ENCODE peak calls at places on chromosomes 5 and 9, in five cellular contexts. P is mesothelial cell of epicardium, H is cardiac fibroblast, G is HS-27A, M is fibroblast of pulmonary artery. B is an unnamed sample.

GRCh38 chr9:137191691-137192447 is 3.4 kb downstream of the SSNA1 start:
- DNase-seq in H (no peak), M (no peak), G (no peak), P (no peak), B (no peak)

GRCh38 chr5:27313549-27313948 is 275.2 kb upstream of the CDH9 start:
- DNase-seq in G (no peak), M (no peak), P (no peak), H (no peak), B (no peak)

GRCh38 chr5:1479581-1480188 is 34.4 kb upstream of the SLC6A3 start:
- DNase-seq in H (peak), M (peak), G (no peak), P (no peak), B (no peak)

GRCh38 chr9:70064496-70064895 is 20.8 kb downstream of the MAMDC2 start:
- DNase-seq in P (no peak), G (no peak), M (no peak), H (no peak), B (no peak)

GRCh38 chr9:129126789-129127618 is 15.8 kb downstream of the PTPA start:
- DNase-seq in P (no peak), H (peak), M (no peak), G (no peak), B (no peak)

GRCh38 chr9:133457233-133457632 is 2.5 kb upstream of the CACFD1 start:
- DNase-seq in M (no peak), P (no peak), G (no peak), H (no peak), B (no peak)

GRCh38 chr5:72908666-72909065 is 47.2 kb upstream of the FCHO2 start:
- DNase-seq in G (no peak), M (no peak), H (no peak), P (no peak), B (no peak)

GRCh38 chr5:169413416-169413815 is 112.5 kb upstream of the SLIT3 start:
- DNase-seq in H (no peak), P (no peak), G (no peak), M (no peak), B (no peak)

GRCh38 chr9:76817489-76817888 is 53.3 kb downstream of the PCA3 start:
- DNase-seq in M (peak), G (no peak), P (no peak), H (peak), B (no peak)

GRCh38 chr5:36369092-36369737 is 67.5 kb upstream of the RANBP3L start:
- DNase-seq in H (peak), P (no peak), G (no peak), M (peak), B (no peak)

GRCh38 chr5:139275536-139276297 is 17.8 kb upstream of the MATR3 start:
- DNase-seq in H (no peak), P (no peak), G (no peak), M (no peak), B (no peak)

GRCh38 chr5:66171349-66172344 is 27.5 kb downstream of the SREK1 start:
- DNase-seq in P (no peak), H (peak), G (peak), M (peak), B (no peak)

GRCh38 chr5:170493028-170493820 is 10.6 kb upstream of the KCNIP1 start:
- DNase-seq in M (no peak), H (no peak), G (no peak), P (no peak), B (no peak)

GRCh38 chr9:133892193-133892920 is 99.8 kb downstream of the VAV2 start:
- DNase-seq in P (no peak), G (no peak), H (no peak), M (no peak), B (peak)

GRCh38 chr9:86181379-86182315 is 77.8 kb downstream of the C9orf153 start:
- DNase-seq in M (no peak), P (no peak), H (no peak), G (no peak), B (no peak)

GRCh38 chr5:169581580-169582227 is 1.9 kb upstream of the SPDL1 start:
- DNase-seq in P (peak), M (peak), H (peak), G (no peak), B (peak)

GRCh38 chr5:123856736-123857135 is 344.8 kb downstream of the CSNK1G3 start:
- DNase-seq in P (no peak), H (peak), M (peak), G (no peak), B (no peak)

B was measured in progenitor cell of endocrine pancreas.